ENCODE peak calls at places on chromosomes 12 and 14, in eight cellular contexts. Z is stimulated activated CD4-positive, alpha-beta T cell treated with anti-CD3 and anti-CD28 coated beads, Interleukin-15, amount 100 ng/mL, for 1 hour; H is NCI-H1092 treated with DMSO at 0.1 percent for 48 hours; L is adrenal gland; G is effector memory CD4-positive, alpha-beta T cell; T is activated naive CD4-positive, alpha-beta T cell; U is ascending aorta; Q is GM23338. N is an unnamed sample.

GRCh38 chr12:67698711-67699603 is 50.4 kb downstream of the DYRK2 start:
- DNase-seq in Z (peak; percentile 5), H (no peak), L (no peak), G (peak; percentile 25), T (peak; percentile 5), U (no peak), Q (no peak), N (no peak)

GRCh38 chr14:66104486-66104885 is 381.7 kb upstream of the CCDC196 start:
- DNase-seq in Z (no peak), H (no peak), L (no peak), G (no peak), T (no peak), U (no peak), Q (peak; percentile 20), N (no peak)

GRCh38 chr12:77190022-77190421 is 124.7 kb upstream of the E2F7 start:
- DNase-seq in Z (no peak), H (no peak), L (no peak), G (no peak), T (no peak), U (no peak), Q (no peak), N (no peak)

GRCh38 chr12:131702573-131702877 is 8.4 kb upstream of the SFSWAP start:
- DNase-seq in Z (no peak), H (no peak), L (no peak), G (no peak), T (no peak), U (no peak), Q (no peak), N (no peak)

GRCh38 chr12:100987552-100988277 is 193.1 kb downstream of the ANO4 start:
- DNase-seq in Z (no peak), H (no peak), L (peak; percentile 23), G (no peak), T (no peak), U (no peak), Q (peak; percentile 80), N (no peak)

GRCh38 chr14:96832351-96832750 is 35.2 kb downstream of the VRK1 start:
- DNase-seq in Z (no peak), H (no peak), L (no peak), G (no peak), T (no peak), U (no peak), Q (no peak), N (no peak)

GRCh38 chr14:32073537-32074189 is 3.4 kb upstream of the ARHGAP5 start:
- DNase-seq in Z (no peak), H (peak; percentile 86), L (peak; percentile 62), G (no peak), T (no peak), U (peak; percentile 79), Q (peak; percentile 88), N (no peak)

GRCh38 chr12:116009805-116010204 is 267.7 kb downstream of the MED13L start:
- DNase-seq in Z (no peak), H (no peak), L (no peak), G (no peak), T (no peak), U (no peak), Q (peak; percentile 56), N (no peak)

GRCh38 chr12:53950441-53950781 is 4.3 kb upstream of the HOXC12 start:
- DNase-seq in Z (no peak), H (no peak), L (no peak), G (no peak), T (no peak), U (no peak), Q (no peak), N (no peak)

GRCh38 chr14:59926534-59926933 is 6.6 kb downstream of the LRRC9 start:
- DNase-seq in Z (no peak), H (no peak), L (no peak), G (no peak), T (no peak), U (no peak), Q (no peak), N (no peak)

GRCh38 chr14:28831126-28831525 is 64.5 kb downstream of the FOXG1 start:
- DNase-seq in Z (no peak), H (no peak), L (no peak), G (no peak), T (no peak), U (no peak), Q (no peak), N (no peak)

GRCh38 chr14:106840258-106840657 is 1313.9 kb downstream of the TMEM121 start:
- DNase-seq in Z (no peak), H (no peak), L (no peak), G (no peak), T (no peak), U (no peak), Q (no peak), N (no peak)

GRCh38 chr12:14239935-14240872 is 125.3 kb upstream of the ATF7IP start:
- DNase-seq in Z (no peak), H (no peak), L (no peak), G (no peak), T (no peak), U (no peak), Q (peak; percentile 74), N (no peak)

GRCh38 chr12:120879102-120879501 is 25.1 kb downstream of the SPPL3 start:
- DNase-seq in Z (no peak), H (no peak), L (no peak), G (no peak), T (no peak), U (no peak), Q (peak; percentile 17), N (no peak)

GRCh38 chr12:127548123-127548553 is 718.8 kb upstream of the TMEM132C start:
- DNase-seq in Z (no peak), H (peak; percentile 81), L (no peak), G (no peak), T (no peak), U (no peak), Q (peak; percentile 5), N (no peak)

GRCh38 chr14:76465651-76466050 is 89.7 kb downstream of the ESRRB start:
- DNase-seq in Z (no peak), H (peak; percentile 25), L (no peak), G (no peak), T (no peak), U (no peak), Q (peak; percentile 24), N (no peak)

GRCh38 chr12:26265606-26266005 is 70.2 kb downstream of the SSPN start:
- DNase-seq in Z (no peak), H (no peak), L (no peak), G (no peak), T (no peak), U (no peak), Q (no peak), N (no peak)

GRCh38 chr14:33432407-33433023 is 493.8 kb downstream of the NPAS3 start:
- DNase-seq in Z (no peak), H (peak; percentile 52), L (peak; percentile 25), G (no peak), T (no peak), U (no peak), Q (no peak), N (no peak)

GRCh38 chr12:66159088-66159487 is 10.7 kb downstream of the TMBIM4 start:
- DNase-seq in Z (no peak), H (no peak), L (no peak), G (no peak), T (no peak), U (no peak), Q (no peak), N (no peak)

GRCh38 chr12:89040146-89040964 is 311.9 kb downstream of the DUSP6 start:
- DNase-seq in Z (peak; percentile 63), H (no peak), L (no peak), G (peak; percentile 42), T (peak; percentile 22), U (no peak), Q (peak; percentile 27), N (no peak)

GRCh38 chr14:26839481-26839880 is 241.6 kb upstream of the NOVA1 start:
- DNase-seq in Z (no peak), H (no peak), L (no peak), G (no peak), T (no peak), U (no peak), Q (no peak), N (no peak)

GRCh38 chr14:103232338-103232808 is 101.7 kb upstream of the EIF5 start:
- DNase-seq in Z (no peak), H (peak; percentile 38), L (no peak), G (no peak), T (no peak), U (no peak), Q (no peak), N (no peak)

GRCh38 chr12:13811061-13811460 is 170.3 kb downstream of the GRIN2B start:
- DNase-seq in Z (no peak), H (no peak), L (no peak), G (no peak), T (no peak), U (no peak), Q (no peak), N (no peak)

GRCh38 chr12:78887008-78887407 is 22.4 kb downstream of the SYT1 start:
- DNase-seq in Z (no peak), H (no peak), L (no peak), G (no peak), T (no peak), U (no peak), Q (no peak), N (no peak)

GRCh38 chr12:27013606-27014084 is 539 bp downstream of the TM7SF3 start:
- DNase-seq in Z (no peak), H (peak; percentile 63), L (no peak), G (no peak), T (no peak), U (no peak), Q (peak; percentile 20), N (no peak)

GRCh38 chr12:3607039-3607719 is 116.2 kb downstream of the PRMT8 start:
- DNase-seq in Z (no peak), H (no peak), L (no peak), G (no peak), T (no peak), U (no peak), Q (no peak), N (no peak)

GRCh38 chr12:64675795-64676194 is 65.5 kb downstream of the RASSF3 start:
- DNase-seq in Z (no peak), H (no peak), L (peak; percentile 72), G (no peak), T (no peak), U (peak; percentile 93), Q (no peak), N (no peak)

GRCh38 chr14:22179190-22179589 is 409.8 kb downstream of the DAD1 start:
- DNase-seq in Z (no peak), H (no peak), L (no peak), G (no peak), T (no peak), U (no peak), Q (no peak), N (no peak)

GRCh38 chr14:69324341-69324931 is 64.5 kb downstream of the GALNT16 start:
- DNase-seq in Z (no peak), H (no peak), L (no peak), G (no peak), T (no peak), U (peak; percentile 41), Q (no peak), N (no peak)

GRCh38 chr12:55816876-55817351 is 610 bp downstream of the SARNP start:
- DNase-seq in Z (no peak), H (no peak), L (no peak), G (no peak), T (no peak), U (peak; percentile 58), Q (peak; percentile 40), N (no peak)

GRCh38 chr12:55698965-55699364 is 8.7 kb downstream of the ITGA7 start:
- DNase-seq in Z (no peak), H (no peak), L (no peak), G (no peak), T (no peak), U (no peak), Q (no peak), N (no peak)